ENCODE peak calls at places on chromosomes 7 and 10, in six cellular contexts. X is activated T-helper 9 cell treated with anti-CD3 and anti-CD28 coated beads, Interleukin-2, amount 50 U/mL, for 16 hours; S is skeletal muscle cell; Q is mucosa of gallbladder; J is GM03348; L is T-helper 2 cell. P is an unnamed sample.

GRCh38 chr10:87506988-87507387 is 2.3 kb downstream of the MINPP1 start:
- DNase-seq in X (no peak), S (no peak), Q (no peak), J (no peak), L (no peak), P (no peak)

GRCh38 chr7:118082506-118082905 is 101.5 kb upstream of the LSM8 start:
- DNase-seq in X (no peak), S (no peak), Q (no peak), J (no peak), L (no peak), P (no peak)

GRCh38 chr7:2209961-2210323 is 22.8 kb downstream of the MAD1L1 start:
- DNase-seq in X (no peak), S (no peak), Q (no peak), J (no peak), L (no peak), P (no peak)

GRCh38 chr10:123573236-123574147 is 92.7 kb upstream of the GPR26 start:
- DNase-seq in X (no peak), S (no peak), Q (peak), J (peak), L (no peak), P (no peak)

GRCh38 chr10:44307691-44308090 is 77.2 kb downstream of the CXCL12 start:
- DNase-seq in X (no peak), S (no peak), Q (no peak), J (no peak), L (no peak), P (no peak)

GRCh38 chr7:82050134-82050533 is 280.3 kb upstream of the HGF start:
- DNase-seq in X (no peak), S (peak), Q (no peak), J (peak), L (no peak), P (peak)

GRCh38 chr7:34087892-34088891 is 182.9 kb downstream of the BMPER start:
- DNase-seq in X (no peak), S (no peak), Q (no peak), J (peak), L (no peak), P (no peak)

GRCh38 chr7:151964951-151965350 is 8.7 kb downstream of the GALNTL5 start:
- DNase-seq in X (no peak), S (no peak), Q (no peak), J (no peak), L (no peak), P (no peak)

GRCh38 chr10:102394801-102395676 is 466 bp upstream of the NFKB2 start:
- DNase-seq in X (peak), S (no peak), Q (peak), J (peak), L (peak), P (no peak)

GRCh38 chr7:47375590-47375989 is 206.3 kb downstream of the TNS3 start:
- DNase-seq in X (no peak), S (no peak), Q (no peak), J (peak), L (no peak), P (no peak)

GRCh38 chr7:143074141-143074540 is 22.0 kb downstream of the OR6V1 start:
- DNase-seq in X (no peak), S (no peak), Q (no peak), J (no peak), L (no peak), P (no peak)

GRCh38 chr10:60662917-60663614 is 115.2 kb upstream of the CDK1 start:
- DNase-seq in X (no peak), S (no peak), Q (no peak), J (no peak), L (no peak), P (no peak)

GRCh38 chr10:12720217-12720981 is 281.1 kb downstream of the CCDC3 start:
- DNase-seq in X (no peak), S (peak), Q (peak), J (no peak), L (no peak), P (peak)

GRCh38 chr7:366171-366916 is 76.4 kb downstream of the FOXL3 start:
- DNase-seq in X (no peak), S (no peak), Q (no peak), J (no peak), L (no peak), P (no peak)

GRCh38 chr7:155198901-155199845 is 98.5 kb upstream of the INSIG1 start:
- DNase-seq in X (peak), S (no peak), Q (no peak), J (peak), L (no peak), P (no peak)

GRCh38 chr7:134327896-134328295 is 11.2 kb upstream of the SLC35B4 start:
- DNase-seq in X (no peak), S (no peak), Q (peak), J (peak), L (no peak), P (peak)

GRCh38 chr10:132749428-132749780 is 36.5 kb downstream of the NKX6-2 start:
- DNase-seq in X (no peak), S (no peak), Q (no peak), J (no peak), L (no peak), P (no peak)

GRCh38 chr7:30869794-30870491 is 41.7 kb upstream of the AQP1 start:
- DNase-seq in X (no peak), S (no peak), Q (no peak), J (peak), L (no peak), P (no peak)

GRCh38 chr10:93954726-93955363 is 38.9 kb upstream of the PLCE1 start:
- DNase-seq in X (no peak), S (peak), Q (no peak), J (no peak), L (no peak), P (no peak)

GRCh38 chr7:106367018-106367420 is 82.2 kb upstream of the NAMPT start:
- DNase-seq in X (no peak), S (no peak), Q (no peak), J (peak), L (no peak), P (no peak)

GRCh38 chr10:267705-268104 is 132.4 kb downstream of the ZMYND11 start:
- DNase-seq in X (no peak), S (no peak), Q (no peak), J (no peak), L (no peak), P (no peak)

GRCh38 chr7:114102996-114103395 is 184.2 kb upstream of the PPP1R3A start:
- DNase-seq in X (no peak), S (no peak), Q (no peak), J (no peak), L (no peak), P (no peak)

GRCh38 chr10:64648915-64649314 is 1127.7 kb downstream of the REEP3 start:
- DNase-seq in X (no peak), S (no peak), Q (no peak), J (no peak), L (no peak), P (no peak)

GRCh38 chr10:63976538-63976937 is 455.3 kb downstream of the REEP3 start:
- DNase-seq in X (no peak), S (no peak), Q (peak), J (peak), L (no peak), P (no peak)

GRCh38 chr10:127313996-127314700 is 117.8 kb upstream of the INSYN2A start:
- DNase-seq in X (no peak), S (no peak), Q (no peak), J (no peak), L (no peak), P (no peak)

GRCh38 chr7:30019960-30020359 is 6.5 kb downstream of the FKBP14 start:
- DNase-seq in X (no peak), S (no peak), Q (no peak), J (no peak), L (no peak), P (no peak)

GRCh38 chr10:7417103-7417623 is 6.3 kb upstream of the SFMBT2 start:
- DNase-seq in X (no peak), S (no peak), Q (no peak), J (peak), L (no peak), P (peak)

GRCh38 chr10:70594161-70594560 is 8.4 kb downstream of the PRF1 start:
- DNase-seq in X (no peak), S (no peak), Q (no peak), J (no peak), L (no peak), P (no peak)

GRCh38 chr10:96257944-96258343 is 13.4 kb downstream of the BLNK start:
- DNase-seq in X (no peak), S (no peak), Q (no peak), J (no peak), L (no peak), P (no peak)

GRCh38 chr10:69644658-69645295 is 14.7 kb downstream of the FAM241B start:
- DNase-seq in X (no peak), S (no peak), Q (peak), J (peak), L (no peak), P (peak)

GRCh38 chr10:127926455-127926854 is 19.6 kb downstream of the PTPRE start:
- DNase-seq in X (no peak), S (no peak), Q (no peak), J (no peak), L (no peak), P (no peak)

GRCh38 chr10:96840841-96841518 is 8.9 kb downstream of the LCOR start:
- DNase-seq in X (no peak), S (no peak), Q (no peak), J (no peak), L (no peak), P (no peak)

GRCh38 chr10:119339099-119339498 is 131.7 kb downstream of the GRK5 start:
- DNase-seq in X (no peak), S (no peak), Q (no peak), J (no peak), L (no peak), P (no peak)

GRCh38 chr10:69685802-69686585 is 55.9 kb downstream of the FAM241B start:
- DNase-seq in X (no peak), S (peak), Q (no peak), J (no peak), L (no peak), P (no peak)